ENCODE peak calls at places on chromosomes 11 and 22, in seven cellular contexts. U is GM23338, R is pancreas, M is aorta, N is mesendoderm, V is GM12878, G is upper lobe of right lung. L is an unnamed sample.

GRCh38 chr11:119794756-119795155 is 65.8 kb upstream of the NECTIN1 start:
- DNase-seq in N (no peak), M (no peak), G (peak), R (no peak), U (no peak), V (no peak), L (no peak)

GRCh38 chr11:104033134-104033533 is 3.3 kb upstream of the DDI1 start:
- DNase-seq in U (no peak), V (no peak), M (no peak), R (no peak), G (no peak), N (no peak), L (no peak)

GRCh38 chr22:48719978-48720661 is 1107.6 kb downstream of the BRD1 start:
- DNase-seq in N (peak), V (no peak), U (peak), R (no peak), G (peak), M (peak), L (no peak)

GRCh38 chr11:110793556-110793955 is 81.3 kb upstream of the ARHGAP20 start:
- DNase-seq in U (peak), R (no peak), N (peak), V (no peak), M (no peak), G (no peak), L (no peak)

GRCh38 chr11:6693342-6694228 is 10.4 kb upstream of the MRPL17 start:
- DNase-seq in R (no peak), N (no peak), M (peak), V (no peak), G (no peak), U (no peak), L (no peak)

GRCh38 chr22:31093956-31094622 is 13.0 kb downstream of the SMTN start:
- DNase-seq in R (peak), N (no peak), V (no peak), U (no peak), M (peak), G (no peak), L (peak)

GRCh38 chr22:37459211-37459610 is 27.0 kb downstream of the MFNG start:
- DNase-seq in V (no peak), N (no peak), M (no peak), G (no peak), U (no peak), R (peak), L (no peak)

GRCh38 chr11:113114452-113115027 is 153.3 kb downstream of the NCAM1 start:
- DNase-seq in U (peak), N (peak), M (peak), V (no peak), G (no peak), R (peak), L (peak)

GRCh38 chr22:33853200-33854097 is 66.8 kb downstream of the LARGE1 start:
- DNase-seq in R (peak), V (peak), M (peak), G (peak), U (peak), N (no peak), L (peak)

GRCh38 chr11:33437529-33437928 is 180.3 kb downstream of the HIPK3 start:
- DNase-seq in G (no peak), U (no peak), M (no peak), N (no peak), V (no peak), R (no peak), L (no peak)

GRCh38 chr11:66789097-66789890 is 53.9 kb upstream of the RCE1 start:
- DNase-seq in N (peak), V (no peak), M (no peak), U (no peak), R (no peak), G (no peak), L (no peak)

GRCh38 chr22:19226428-19226827 is 47.9 kb upstream of the SLC25A1 start:
- DNase-seq in M (no peak), U (no peak), G (no peak), V (no peak), N (no peak), R (no peak), L (no peak)
- H3K4me3 ChIP-seq in M (no peak), U (no peak), G (no peak), V (no peak), N (no peak), R (no peak), L (no peak)

DNA sequence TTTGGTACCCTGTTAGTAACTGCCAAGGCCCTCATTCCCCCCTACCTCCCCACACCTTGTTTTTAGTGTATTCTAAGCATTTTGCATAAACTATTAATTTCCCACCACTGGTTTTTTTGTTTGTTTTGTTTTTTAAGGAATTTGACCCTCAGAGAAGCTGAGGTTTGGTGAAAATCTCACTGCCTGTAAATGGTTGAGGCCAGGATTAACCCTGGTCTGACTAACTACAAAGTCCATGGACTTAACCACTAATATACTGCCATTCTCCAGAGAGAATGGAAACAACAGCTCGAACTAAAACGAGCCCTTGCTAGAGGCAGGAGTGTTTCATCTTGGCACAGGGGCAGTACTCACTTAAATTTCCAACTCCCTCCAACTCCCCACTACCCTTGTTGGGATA is 2.9 kb downstream of the CTNND1 start:
- DNase-seq in V (no peak), R (no peak), G (no peak), N (no peak), U (no peak), M (no peak), L (no peak)
- H3K27ac ChIP-seq in V (peak), R (peak), G (peak), N (no peak), U (no peak), M (no peak), L (peak)

DNA sequence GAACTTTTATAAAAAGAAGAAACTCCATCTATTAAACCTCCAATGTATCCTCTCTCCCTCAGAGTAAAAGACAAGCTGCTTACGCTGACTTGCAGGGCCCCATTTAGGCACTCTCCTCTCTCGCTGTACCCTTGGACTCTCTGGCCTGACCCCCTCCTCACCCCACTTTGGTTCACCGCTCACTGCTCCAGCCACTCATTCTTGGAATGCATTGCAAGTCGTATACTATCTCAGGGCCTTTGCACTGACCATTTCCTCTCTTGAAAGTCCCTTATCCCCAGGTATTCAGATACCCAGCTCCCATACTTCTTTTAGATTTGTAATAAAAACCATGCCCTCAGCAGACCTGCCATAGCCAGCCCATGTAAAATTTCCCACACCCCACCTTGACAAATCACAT is 139.6 kb downstream of the DBX1 start:
- DNase-seq in R (no peak), V (no peak), M (no peak), U (no peak), N (no peak), G (no peak), L (no peak)
- H3K4me3 ChIP-seq in R (no peak), V (no peak), M (no peak), U (no peak), N (no peak), G (no peak), L (no peak)

GRCh38 chr11:12724301-12725046 is 50.3 kb downstream of the TEAD1 start:
- DNase-seq in N (peak), R (peak), M (peak), V (no peak), G (no peak), U (peak), L (peak)
- H3K27ac ChIP-seq in N (peak), R (peak), M (no peak), V (no peak), G (peak), U (peak), L (peak)

GRCh38 chr11:122045181-122045586 is 70.8 kb downstream of the BLID start:
- DNase-seq in N (no peak), U (no peak), G (no peak), R (no peak), V (no peak), M (no peak), L (no peak)

GRCh38 chr11:122048401-122048800 is 67.6 kb downstream of the BLID start:
- DNase-seq in V (no peak), G (no peak), U (no peak), M (no peak), N (no peak), R (no peak), L (no peak)

GRCh38 chr11:122046438-122046837 is 69.6 kb downstream of the BLID start:
- DNase-seq in V (no peak), M (peak), G (no peak), N (no peak), U (no peak), R (no peak), L (no peak)

GRCh38 chr11:122046846-122047245 is 69.2 kb downstream of the BLID start:
- DNase-seq in V (no peak), N (no peak), R (no peak), M (no peak), U (no peak), G (no peak), L (no peak)

GRCh38 chr11:122050021-122050710 is 65.8 kb downstream of the BLID start:
- DNase-seq in R (no peak), V (no peak), M (no peak), U (no peak), N (no peak), G (no peak), L (no peak)
- H3K4me3 ChIP-seq in R (no peak), V (no peak), M (no peak), U (no peak), N (no peak), G (no peak), L (no peak)

DNA sequence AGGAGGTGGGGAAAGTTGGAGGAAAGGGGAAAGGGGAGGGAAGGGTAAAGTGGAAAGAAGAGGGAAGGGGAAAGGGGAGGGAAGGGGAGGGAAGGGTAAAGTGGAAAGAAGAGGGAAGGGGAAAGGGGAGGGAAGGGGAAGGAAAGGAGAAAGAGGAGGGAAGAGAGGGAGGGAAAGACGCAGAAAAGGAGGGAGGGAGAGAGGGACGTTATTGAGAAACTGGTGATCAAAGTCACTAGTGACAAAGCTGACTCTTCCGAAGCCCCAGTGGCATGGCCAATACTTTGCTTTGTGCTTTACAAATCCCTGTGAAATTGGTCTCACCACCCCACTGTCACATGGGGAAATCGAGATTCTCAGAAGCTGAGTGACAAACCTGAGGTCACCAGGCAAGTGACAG is 35.1 kb downstream of the CELSR1 start:
- DNase-seq in R (no peak), U (no peak), N (no peak), G (no peak), M (no peak), V (no peak), L (no peak)
- H3K27ac ChIP-seq in R (no peak), U (no peak), N (no peak), G (no peak), M (no peak), V (no peak), L (no peak)

GRCh38 chr11:121931121-121931520 is 184.9 kb downstream of the BLID start:
- DNase-seq in G (no peak), N (no peak), V (no peak), M (no peak), U (no peak), R (no peak), L (no peak)

GRCh38 chr11:121928597-121929580 is 187.1 kb downstream of the BLID start:
- DNase-seq in R (no peak), U (peak), M (no peak), N (peak), G (no peak), V (no peak), L (no peak)

GRCh38 chr11:121931748-121932352 is 184.2 kb downstream of the BLID start:
- DNase-seq in V (no peak), R (no peak), N (no peak), M (no peak), U (no peak), G (no peak), L (no peak)

GRCh38 chr11:121929581-121929980 is 186.4 kb downstream of the BLID start:
- DNase-seq in V (no peak), G (no peak), R (peak), M (peak), U (peak), N (peak), L (peak)

GRCh38 chr11:121930004-121930965 is 185.7 kb downstream of the BLID start:
- DNase-seq in M (no peak), V (peak), G (peak), U (peak), N (peak), R (no peak), L (no peak)
- H3K4me3 ChIP-seq in M (peak), V (peak), G (peak), U (peak), N (no peak), R (peak), L (peak)

L was measured in heart right ventricle.